ENCODE peak calls at places on chromosomes 3 and 15, in four cellular contexts. One of them, this sample, is unnamed.

GRCh38 chr3:5732081-5732480 is 544.6 kb downstream of the EDEM1 start:
- DNase-seq in K562: no peak
- DNase-seq in HCT116: no peak
- DNase-seq in Karpas-422: no peak
- DNase-seq in this sample: no peak

GRCh38 chr3:177978948-177979347 is 557.3 kb upstream of the KCNMB2 start:
- DNase-seq in HCT116: no peak
- DNase-seq in K562: no peak
- DNase-seq in Karpas-422: no peak
- DNase-seq in this sample: no peak

GRCh38 chr3:50230833-50231125 is 5.2 kb upstream of the GNAI2 start:
- DNase-seq in K562: no peak
- DNase-seq in Karpas-422: no peak
- DNase-seq in HCT116: no peak
- DNase-seq in this sample: no peak

GRCh38 chr3:127546970-127547733 is 43.4 kb downstream of the TPRA1 start:
- DNase-seq in K562: no peak
- DNase-seq in HCT116: no peak
- DNase-seq in Karpas-422: no peak
- DNase-seq in this sample: no peak

GRCh38 chr3:30752961-30753360 is 141.5 kb downstream of the GADL1 start:
- DNase-seq in K562: no peak
- DNase-seq in Karpas-422: no peak
- DNase-seq in HCT116: no peak
- DNase-seq in this sample: no peak

GRCh38 chr3:133894334-133895207 is 1.1 kb downstream of the RAB6B start:
- DNase-seq in K562: peak
- DNase-seq in Karpas-422: no peak
- DNase-seq in HCT116: no peak
- DNase-seq in this sample: no peak

GRCh38 chr15:74869726-74870407 is 3.3 kb downstream of the SCAMP2 start:
- DNase-seq in HCT116: no peak
- DNase-seq in Karpas-422: peak
- DNase-seq in K562: peak
- DNase-seq in this sample: peak

GRCh38 chr15:90681480-90681879 is 35.7 kb upstream of the BLM start:
- DNase-seq in HCT116: no peak
- DNase-seq in Karpas-422: no peak
- DNase-seq in K562: no peak
- DNase-seq in this sample: no peak

GRCh38 chr3:4416961-4417360 is 50.1 kb downstream of the SUMF1 start:
- DNase-seq in HCT116: peak
- DNase-seq in Karpas-422: no peak
- DNase-seq in K562: no peak
- DNase-seq in this sample: no peak

GRCh38 chr3:129439817-129440647 is at the start of the genes IFT122 and MBD4:
- DNase-seq in HCT116: peak
- DNase-seq in Karpas-422: peak
- DNase-seq in K562: peak
- DNase-seq in this sample: peak

GRCh38 chr3:54188176-54188791 is 65.9 kb downstream of the CACNA2D3 start:
- DNase-seq in HCT116: peak
- DNase-seq in Karpas-422: peak
- DNase-seq in K562: peak
- DNase-seq in this sample: no peak

GRCh38 chr3:77467702-77468407 is 428.0 kb downstream of the ROBO2 start:
- DNase-seq in K562: no peak
- DNase-seq in HCT116: no peak
- DNase-seq in Karpas-422: no peak
- DNase-seq in this sample: no peak

GRCh38 chr3:33920511-33920910 is 122.1 kb downstream of the PDCD6IP start:
- DNase-seq in Karpas-422: no peak
- DNase-seq in K562: no peak
- DNase-seq in HCT116: no peak
- DNase-seq in this sample: no peak

GRCh38 chr3:38630591-38630990 is 18.9 kb downstream of the SCN5A start:
- DNase-seq in Karpas-422: no peak
- DNase-seq in HCT116: no peak
- DNase-seq in K562: no peak
- DNase-seq in this sample: no peak

GRCh38 chr3:190038050-190038631 is 82.6 kb downstream of the P3H2 start:
- DNase-seq in HCT116: peak
- DNase-seq in K562: no peak
- DNase-seq in Karpas-422: no peak
- DNase-seq in this sample: no peak

GRCh38 chr3:52256622-52257021 is 11.1 kb downstream of the PPM1M start:
- DNase-seq in Karpas-422: no peak
- DNase-seq in HCT116: no peak
- DNase-seq in K562: no peak
- DNase-seq in this sample: no peak

GRCh38 chr3:47984089-47984759 is 32.0 kb downstream of the MAP4 start:
- DNase-seq in HCT116: peak
- DNase-seq in K562: no peak
- DNase-seq in Karpas-422: no peak
- DNase-seq in this sample: no peak
- H3K4me2 ChIP-seq in HCT116: peak
- H3K4me2 ChIP-seq in K562: no peak
- H3K4me2 ChIP-seq in Karpas-422: no peak
- H3K4me2 ChIP-seq in this sample: no peak

GRCh38 chr3:45799586-45799985 is 3.2 kb upstream of the SLC6A20 start:
- DNase-seq in K562: no peak
- DNase-seq in Karpas-422: no peak
- DNase-seq in HCT116: no peak
- DNase-seq in this sample: no peak

GRCh38 chr3:45795882-45796765 is at the start of gene SLC6A20:
- DNase-seq in HCT116: no peak
- DNase-seq in K562: no peak
- DNase-seq in Karpas-422: no peak
- DNase-seq in this sample: no peak

GRCh38 chr3:45795509-45795881 is 841 bp downstream of the SLC6A20 start:
- DNase-seq in Karpas-422: no peak
- DNase-seq in K562: no peak
- DNase-seq in HCT116: no peak
- DNase-seq in this sample: no peak

GRCh38 chr3:45798034-45798433 is 1.7 kb upstream of the SLC6A20 start:
- DNase-seq in K562: no peak
- DNase-seq in Karpas-422: no peak
- DNase-seq in HCT116: no peak
- DNase-seq in this sample: no peak

DNA sequence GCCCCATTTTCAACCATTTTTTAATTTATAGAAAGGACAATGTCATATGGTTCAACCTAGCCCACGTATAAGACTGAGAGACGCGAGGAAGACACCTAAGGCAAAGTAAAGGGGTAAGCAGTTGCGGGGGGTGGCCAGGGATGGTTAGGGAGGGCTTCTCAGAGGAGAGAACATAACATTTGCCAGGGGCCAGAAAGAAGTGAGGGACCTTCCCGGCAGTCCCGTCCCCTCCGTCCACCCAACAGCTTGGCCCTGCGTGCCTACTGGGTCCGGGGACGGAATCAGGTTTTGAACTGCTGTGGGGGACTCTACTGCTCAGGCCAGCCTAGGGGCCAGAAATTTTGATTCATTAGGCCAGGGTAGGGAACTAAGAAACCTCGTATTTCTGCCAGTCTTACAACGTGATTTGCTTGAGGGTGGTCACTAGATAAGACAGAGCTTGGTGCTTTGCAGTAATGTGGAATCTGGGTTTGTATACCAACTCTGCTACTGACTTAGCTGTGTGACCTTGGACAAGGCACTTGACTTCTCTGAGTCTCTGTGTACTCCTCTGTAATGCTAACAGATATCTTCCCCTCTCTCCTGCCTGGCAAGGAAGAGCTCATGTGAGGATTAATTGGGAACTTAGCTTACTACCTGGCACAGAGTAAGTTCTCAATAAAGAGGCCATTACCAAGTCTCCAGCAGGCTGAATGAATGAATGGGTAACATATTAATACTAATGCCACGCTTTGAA is 734 bp upstream of the SLC6A20 start:
- DNase-seq in K562: no peak
- DNase-seq in HCT116: no peak
- DNase-seq in Karpas-422: no peak
- DNase-seq in this sample: no peak
- H3K4me2 ChIP-seq in K562: no peak
- H3K4me2 ChIP-seq in HCT116: peak
- H3K4me2 ChIP-seq in Karpas-422: no peak
- H3K4me2 ChIP-seq in this sample: peak

GRCh38 chr3:152038491-152038890 is 165.0 kb downstream of the SUCNR1 start:
- DNase-seq in Karpas-422: no peak
- DNase-seq in HCT116: no peak
- DNase-seq in K562: no peak
- DNase-seq in this sample: no peak

GRCh38 chr3:152037953-152038352 is 164.5 kb downstream of the SUCNR1 start:
- DNase-seq in HCT116: no peak
- DNase-seq in Karpas-422: no peak
- DNase-seq in K562: no peak
- DNase-seq in this sample: no peak

GRCh38 chr3:152039887-152040286 is 166.4 kb downstream of the SUCNR1 start:
- DNase-seq in HCT116: no peak
- DNase-seq in Karpas-422: no peak
- DNase-seq in K562: no peak
- DNase-seq in this sample: peak

GRCh38 chr3:152040319-152040718 is 166.9 kb downstream of the SUCNR1 start:
- DNase-seq in HCT116: no peak
- DNase-seq in Karpas-422: no peak
- DNase-seq in K562: no peak
- DNase-seq in this sample: no peak

DNA sequence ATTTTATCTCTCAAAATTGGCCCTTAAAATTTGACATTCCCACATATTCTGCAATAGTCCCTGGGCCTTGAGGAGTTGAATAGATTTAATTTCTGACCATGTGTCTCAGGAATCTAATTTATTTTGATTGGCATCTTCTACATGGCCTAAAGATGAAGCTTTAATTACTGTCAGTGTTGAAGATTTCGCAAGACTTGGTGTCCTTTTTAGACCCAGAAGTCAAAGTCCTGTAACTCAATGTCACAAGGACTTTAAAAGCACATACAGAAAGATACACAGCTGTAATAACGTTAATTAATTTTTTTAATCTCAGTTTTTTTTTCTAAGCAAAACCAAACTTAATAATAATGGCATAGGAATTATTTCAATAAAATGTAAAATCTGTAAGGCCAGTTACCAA is 163.9 kb downstream of the SUCNR1 start:
- DNase-seq in Karpas-422: no peak
- DNase-seq in HCT116: no peak
- DNase-seq in K562: no peak
- DNase-seq in this sample: no peak
- H3K4me2 ChIP-seq in Karpas-422: no peak
- H3K4me2 ChIP-seq in HCT116: no peak
- H3K4me2 ChIP-seq in K562: no peak
- H3K4me2 ChIP-seq in this sample: no peak

DNA sequence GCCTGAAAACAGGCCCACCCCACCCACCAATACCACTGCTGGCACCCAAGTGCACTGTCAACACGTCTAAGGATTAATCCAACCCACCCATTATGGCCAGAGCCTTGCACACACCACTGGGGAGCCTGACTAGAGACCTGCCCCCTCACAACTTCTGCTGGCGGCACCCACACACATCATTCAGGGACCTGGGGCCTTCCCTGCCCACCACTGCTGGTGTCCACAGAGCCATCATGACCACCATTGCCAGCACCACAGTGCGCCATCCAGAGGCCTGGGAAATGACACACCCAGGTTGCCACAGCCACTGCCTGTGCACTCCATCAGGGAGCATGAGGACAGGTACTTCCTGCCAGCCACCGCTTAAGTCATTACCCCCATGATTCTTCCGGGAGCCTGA is 67.0 kb upstream of the IMPG2 start:
- DNase-seq in HCT116: no peak
- DNase-seq in K562: no peak
- DNase-seq in Karpas-422: no peak
- DNase-seq in this sample: no peak
- H3K4me2 ChIP-seq in HCT116: no peak
- H3K4me2 ChIP-seq in K562: no peak
- H3K4me2 ChIP-seq in Karpas-422: no peak
- H3K4me2 ChIP-seq in this sample: no peak

DNA sequence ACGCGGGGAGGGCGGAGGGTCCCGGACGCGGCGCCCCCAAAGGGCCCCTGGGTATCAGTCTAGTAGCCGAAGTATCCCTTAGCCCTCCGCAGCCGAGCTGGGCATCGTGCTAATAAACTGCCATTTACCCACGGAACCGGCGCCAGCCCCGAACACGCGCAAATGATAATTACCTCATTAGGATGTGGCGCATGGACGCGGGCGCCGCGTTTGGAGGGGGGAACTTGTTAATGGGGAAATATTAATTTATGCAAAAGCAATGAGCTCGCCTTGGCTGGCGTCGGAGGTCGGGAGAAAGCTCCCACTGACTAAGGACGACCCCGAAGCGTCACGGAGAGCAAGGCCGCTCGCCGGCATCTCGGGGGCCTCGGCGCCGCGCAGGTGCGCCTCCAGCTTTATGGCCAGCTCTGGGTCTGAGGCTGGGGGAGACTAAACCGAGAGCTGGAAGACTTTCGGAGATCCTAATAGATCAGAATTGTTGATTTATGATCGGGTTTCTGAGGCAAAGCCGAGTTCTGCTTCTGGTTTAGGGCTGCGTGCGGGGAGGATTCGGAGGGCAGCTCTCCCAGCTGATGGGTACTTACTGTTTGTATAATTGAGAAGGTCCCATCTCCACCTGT is 474 bp upstream of the FEZF2 start:
- DNase-seq in K562: no peak
- DNase-seq in Karpas-422: no peak
- DNase-seq in HCT116: no peak
- DNase-seq in this sample: no peak
- H3K4me2 ChIP-seq in K562: no peak
- H3K4me2 ChIP-seq in Karpas-422: no peak
- H3K4me2 ChIP-seq in HCT116: no peak
- H3K4me2 ChIP-seq in this sample: no peak

DNA sequence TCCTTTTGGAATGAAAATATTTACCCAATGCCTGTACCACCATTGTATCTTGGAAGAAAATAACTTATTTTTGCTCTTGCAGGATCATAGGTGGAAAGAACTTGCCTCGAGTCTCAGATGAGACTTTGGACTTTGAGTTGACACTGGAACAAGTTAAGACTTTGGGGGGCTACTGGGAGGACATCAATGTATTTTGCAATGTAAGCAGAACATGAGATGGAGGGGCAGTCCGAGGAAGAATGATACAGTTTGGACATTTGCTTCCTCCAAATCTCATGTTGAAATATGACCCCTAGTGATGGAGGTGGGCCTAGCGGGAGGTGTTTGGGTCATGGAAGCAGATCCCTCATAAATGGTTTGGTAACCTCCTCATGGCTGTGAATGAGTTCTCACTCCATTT is 1428.6 kb downstream of the ZPLD1 start:
- DNase-seq in K562: no peak
- DNase-seq in Karpas-422: no peak
- DNase-seq in HCT116: no peak
- DNase-seq in this sample: no peak
- H3K4me2 ChIP-seq in K562: no peak
- H3K4me2 ChIP-seq in Karpas-422: no peak
- H3K4me2 ChIP-seq in HCT116: no peak
- H3K4me2 ChIP-seq in this sample: no peak

GRCh38 chr3:80785875-80786274 is 975.6 kb downstream of the GBE1 start:
- DNase-seq in K562: no peak
- DNase-seq in HCT116: no peak
- DNase-seq in Karpas-422: no peak
- DNase-seq in this sample: no peak
- H3K4me2 ChIP-seq in K562: no peak
- H3K4me2 ChIP-seq in HCT116: no peak
- H3K4me2 ChIP-seq in Karpas-422: no peak
- H3K4me2 ChIP-seq in this sample: no peak